ENCODE peak calls at places on chromosome 3, in five cellular contexts. One of them, this sample, is unnamed.

GRCh38 chr3:134749802-134750553 is 45.1 kb upstream of the EPHB1 start:
- DNase-seq in heart left ventricle: no peak
- DNase-seq in esophagus muscularis mucosa: peak
- DNase-seq in heart right ventricle: no peak
- DNase-seq in CD4-positive, alpha-beta T cell: no peak
- DNase-seq in this sample: no peak

GRCh38 chr3:126537116-126537729 is 13.3 kb downstream of the CHST13 start:
- DNase-seq in heart left ventricle: no peak
- DNase-seq in esophagus muscularis mucosa: no peak
- DNase-seq in heart right ventricle: no peak
- DNase-seq in CD4-positive, alpha-beta T cell: no peak
- DNase-seq in this sample: no peak

GRCh38 chr3:12869025-12869695 is 27.8 kb upstream of the RPL32 start:
- DNase-seq in heart left ventricle: peak
- DNase-seq in esophagus muscularis mucosa: no peak
- DNase-seq in heart right ventricle: peak
- DNase-seq in CD4-positive, alpha-beta T cell: no peak
- DNase-seq in this sample: no peak

GRCh38 chr3:63353383-63353782 is 75.3 kb downstream of the SYNPR start:
- DNase-seq in heart left ventricle: no peak
- DNase-seq in esophagus muscularis mucosa: no peak
- DNase-seq in heart right ventricle: no peak
- DNase-seq in CD4-positive, alpha-beta T cell: no peak
- DNase-seq in this sample: no peak

GRCh38 chr3:179488213-179488612 is 36.9 kb upstream of the GNB4 start:
- DNase-seq in heart left ventricle: no peak
- DNase-seq in esophagus muscularis mucosa: peak
- DNase-seq in heart right ventricle: no peak
- DNase-seq in CD4-positive, alpha-beta T cell: no peak
- DNase-seq in this sample: no peak

GRCh38 chr3:138833908-138834358 is 795 bp downstream of the PIK3CB start:
- DNase-seq in heart left ventricle: no peak
- DNase-seq in esophagus muscularis mucosa: no peak
- DNase-seq in heart right ventricle: no peak
- DNase-seq in CD4-positive, alpha-beta T cell: no peak
- DNase-seq in this sample: no peak

GRCh38 chr3:185715091-185715490 is 109.8 kb downstream of the IGF2BP2 start:
- DNase-seq in heart left ventricle: no peak
- DNase-seq in esophagus muscularis mucosa: no peak
- DNase-seq in heart right ventricle: no peak
- DNase-seq in CD4-positive, alpha-beta T cell: no peak
- DNase-seq in this sample: no peak

GRCh38 chr3:53633197-53633787 is 138.9 kb downstream of the CACNA1D start:
- DNase-seq in heart left ventricle: no peak
- DNase-seq in esophagus muscularis mucosa: peak
- DNase-seq in heart right ventricle: no peak
- DNase-seq in CD4-positive, alpha-beta T cell: no peak
- DNase-seq in this sample: no peak

GRCh38 chr3:43161684-43162512 is 56.0 kb upstream of the POMGNT2 start:
- DNase-seq in heart left ventricle: no peak
- DNase-seq in esophagus muscularis mucosa: peak
- DNase-seq in heart right ventricle: no peak
- DNase-seq in CD4-positive, alpha-beta T cell: no peak
- DNase-seq in this sample: no peak

GRCh38 chr3:71011565-71012287 is 571.8 kb downstream of the FOXP1 start:
- DNase-seq in heart left ventricle: no peak
- DNase-seq in esophagus muscularis mucosa: no peak
- DNase-seq in heart right ventricle: no peak
- DNase-seq in CD4-positive, alpha-beta T cell: no peak
- DNase-seq in this sample: no peak

GRCh38 chr3:52495096-52495495 is at the start of gene STAB1:
- DNase-seq in heart left ventricle: peak
- DNase-seq in esophagus muscularis mucosa: peak
- DNase-seq in heart right ventricle: peak
- DNase-seq in CD4-positive, alpha-beta T cell: no peak
- DNase-seq in this sample: no peak
- H3K27ac ChIP-seq in heart left ventricle: peak
- H3K27ac ChIP-seq in esophagus muscularis mucosa: peak
- H3K27ac ChIP-seq in heart right ventricle: peak
- H3K27ac ChIP-seq in CD4-positive, alpha-beta T cell: no peak
- H3K27ac ChIP-seq in this sample: peak

GRCh38 chr3:152281032-152281713 is 12.4 kb downstream of the MBNL1 start:
- DNase-seq in heart left ventricle: no peak
- DNase-seq in esophagus muscularis mucosa: no peak
- DNase-seq in heart right ventricle: no peak
- DNase-seq in CD4-positive, alpha-beta T cell: no peak
- DNase-seq in this sample: no peak
- H3K27ac ChIP-seq in heart left ventricle: peak
- H3K27ac ChIP-seq in esophagus muscularis mucosa: peak
- H3K27ac ChIP-seq in heart right ventricle: peak
- H3K27ac ChIP-seq in CD4-positive, alpha-beta T cell: peak
- H3K27ac ChIP-seq in this sample: no peak

GRCh38 chr3:183539821-183540220 is 15.7 kb downstream of the KLHL6 start:
- DNase-seq in heart left ventricle: no peak
- DNase-seq in esophagus muscularis mucosa: no peak
- DNase-seq in heart right ventricle: no peak
- DNase-seq in CD4-positive, alpha-beta T cell: no peak
- DNase-seq in this sample: no peak

GRCh38 chr3:183536238-183536880 is 19.1 kb downstream of the KLHL6 start:
- DNase-seq in heart left ventricle: no peak
- DNase-seq in esophagus muscularis mucosa: no peak
- DNase-seq in heart right ventricle: no peak
- DNase-seq in CD4-positive, alpha-beta T cell: no peak
- DNase-seq in this sample: no peak

GRCh38 chr3:183537295-183537730 is 18.2 kb downstream of the KLHL6 start:
- DNase-seq in heart left ventricle: peak
- DNase-seq in esophagus muscularis mucosa: no peak
- DNase-seq in heart right ventricle: peak
- DNase-seq in CD4-positive, alpha-beta T cell: no peak
- DNase-seq in this sample: peak

GRCh38 chr3:183540501-183541234 is 14.8 kb downstream of the KLHL6 start:
- DNase-seq in heart left ventricle: no peak
- DNase-seq in esophagus muscularis mucosa: no peak
- DNase-seq in heart right ventricle: no peak
- DNase-seq in CD4-positive, alpha-beta T cell: no peak
- DNase-seq in this sample: no peak

GRCh38 chr3:183538475-183538874 is 17.0 kb downstream of the KLHL6 start:
- DNase-seq in heart left ventricle: no peak
- DNase-seq in esophagus muscularis mucosa: no peak
- DNase-seq in heart right ventricle: no peak
- DNase-seq in CD4-positive, alpha-beta T cell: no peak
- DNase-seq in this sample: no peak
- H3K27ac ChIP-seq in heart left ventricle: no peak
- H3K27ac ChIP-seq in esophagus muscularis mucosa: no peak
- H3K27ac ChIP-seq in heart right ventricle: no peak
- H3K27ac ChIP-seq in CD4-positive, alpha-beta T cell: no peak
- H3K27ac ChIP-seq in this sample: no peak

GRCh38 chr3:109774108-109774507 is 436.8 kb upstream of the DPPA4 start:
- DNase-seq in heart left ventricle: no peak
- DNase-seq in esophagus muscularis mucosa: no peak
- DNase-seq in heart right ventricle: no peak
- DNase-seq in CD4-positive, alpha-beta T cell: no peak
- DNase-seq in this sample: no peak
- H3K27ac ChIP-seq in heart left ventricle: no peak
- H3K27ac ChIP-seq in esophagus muscularis mucosa: no peak
- H3K27ac ChIP-seq in heart right ventricle: no peak
- H3K27ac ChIP-seq in CD4-positive, alpha-beta T cell: no peak
- H3K27ac ChIP-seq in this sample: no peak

DNA sequence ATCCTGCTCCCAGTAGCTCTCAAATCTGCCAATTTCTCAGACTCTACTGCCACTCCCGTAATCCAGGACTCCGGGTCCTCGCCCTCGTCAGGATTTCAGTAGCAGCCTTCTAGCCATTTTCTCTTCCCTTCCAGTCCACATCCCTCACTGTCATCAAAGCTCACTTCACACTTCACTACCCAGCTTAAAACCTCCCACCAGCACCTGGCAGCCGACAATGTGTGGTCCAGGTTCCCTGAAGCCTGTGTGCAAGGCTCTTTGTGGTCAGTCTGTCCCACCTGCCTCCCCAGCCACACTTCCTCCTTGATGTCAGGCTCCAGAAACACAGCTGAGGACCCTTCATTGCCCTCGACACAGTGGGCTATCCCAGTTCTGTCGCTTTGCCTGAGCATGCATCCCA is 304.5 kb upstream of the ROPN1 start:
- DNase-seq in heart left ventricle: no peak
- DNase-seq in esophagus muscularis mucosa: peak
- DNase-seq in heart right ventricle: no peak
- DNase-seq in CD4-positive, alpha-beta T cell: no peak
- DNase-seq in this sample: no peak
- H3K27ac ChIP-seq in heart left ventricle: no peak
- H3K27ac ChIP-seq in esophagus muscularis mucosa: no peak
- H3K27ac ChIP-seq in heart right ventricle: peak
- H3K27ac ChIP-seq in CD4-positive, alpha-beta T cell: no peak
- H3K27ac ChIP-seq in this sample: no peak

GRCh38 chr3:41276191-41276590 is 76.9 kb downstream of the CTNNB1 start:
- DNase-seq in heart left ventricle: no peak
- DNase-seq in esophagus muscularis mucosa: no peak
- DNase-seq in heart right ventricle: no peak
- DNase-seq in CD4-positive, alpha-beta T cell: no peak
- DNase-seq in this sample: no peak
- H3K27ac ChIP-seq in heart left ventricle: no peak
- H3K27ac ChIP-seq in esophagus muscularis mucosa: no peak
- H3K27ac ChIP-seq in heart right ventricle: no peak
- H3K27ac ChIP-seq in CD4-positive, alpha-beta T cell: no peak
- H3K27ac ChIP-seq in this sample: no peak

GRCh38 chr3:72818092-72818721 is 30.0 kb downstream of the SHQ1 start:
- DNase-seq in heart left ventricle: no peak
- DNase-seq in esophagus muscularis mucosa: no peak
- DNase-seq in heart right ventricle: no peak
- DNase-seq in CD4-positive, alpha-beta T cell: no peak
- DNase-seq in this sample: no peak
- H3K27ac ChIP-seq in heart left ventricle: no peak
- H3K27ac ChIP-seq in esophagus muscularis mucosa: no peak
- H3K27ac ChIP-seq in heart right ventricle: no peak
- H3K27ac ChIP-seq in CD4-positive, alpha-beta T cell: no peak
- H3K27ac ChIP-seq in this sample: no peak

DNA sequence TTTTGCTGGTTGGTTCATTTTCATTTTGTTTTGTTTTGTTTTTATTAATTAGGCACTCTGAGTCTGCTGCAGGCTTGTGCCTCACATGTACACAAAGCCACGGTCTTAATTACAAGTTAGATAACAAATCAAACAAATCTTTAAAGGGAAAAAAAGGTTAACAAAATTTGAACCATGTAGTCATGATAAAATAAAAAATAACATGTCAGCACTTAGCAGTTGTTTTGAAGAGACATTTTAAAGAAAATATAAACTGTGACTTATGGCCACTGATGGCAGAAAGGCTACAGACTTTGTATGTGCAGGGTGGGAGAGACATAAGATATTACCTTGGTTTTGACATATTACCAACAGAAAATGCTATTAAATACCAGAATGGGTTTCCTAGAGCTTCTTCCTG is 1035.4 kb downstream of the TUSC7 start:
- DNase-seq in heart left ventricle: no peak
- DNase-seq in esophagus muscularis mucosa: no peak
- DNase-seq in heart right ventricle: no peak
- DNase-seq in CD4-positive, alpha-beta T cell: no peak
- DNase-seq in this sample: no peak
- H3K27ac ChIP-seq in heart left ventricle: no peak
- H3K27ac ChIP-seq in esophagus muscularis mucosa: no peak
- H3K27ac ChIP-seq in heart right ventricle: no peak
- H3K27ac ChIP-seq in CD4-positive, alpha-beta T cell: no peak
- H3K27ac ChIP-seq in this sample: no peak

GRCh38 chr3:168183774-168184173 is 88.0 kb upstream of the GOLIM4 start:
- DNase-seq in heart left ventricle: no peak
- DNase-seq in esophagus muscularis mucosa: no peak
- DNase-seq in heart right ventricle: no peak
- DNase-seq in CD4-positive, alpha-beta T cell: no peak
- DNase-seq in this sample: no peak

GRCh38 chr3:168191856-168192255 is 96.1 kb upstream of the GOLIM4 start:
- DNase-seq in heart left ventricle: no peak
- DNase-seq in esophagus muscularis mucosa: no peak
- DNase-seq in heart right ventricle: no peak
- DNase-seq in CD4-positive, alpha-beta T cell: no peak
- DNase-seq in this sample: no peak

GRCh38 chr3:168187233-168187632 is 91.5 kb upstream of the GOLIM4 start:
- DNase-seq in heart left ventricle: no peak
- DNase-seq in esophagus muscularis mucosa: no peak
- DNase-seq in heart right ventricle: no peak
- DNase-seq in CD4-positive, alpha-beta T cell: no peak
- DNase-seq in this sample: no peak

DNA sequence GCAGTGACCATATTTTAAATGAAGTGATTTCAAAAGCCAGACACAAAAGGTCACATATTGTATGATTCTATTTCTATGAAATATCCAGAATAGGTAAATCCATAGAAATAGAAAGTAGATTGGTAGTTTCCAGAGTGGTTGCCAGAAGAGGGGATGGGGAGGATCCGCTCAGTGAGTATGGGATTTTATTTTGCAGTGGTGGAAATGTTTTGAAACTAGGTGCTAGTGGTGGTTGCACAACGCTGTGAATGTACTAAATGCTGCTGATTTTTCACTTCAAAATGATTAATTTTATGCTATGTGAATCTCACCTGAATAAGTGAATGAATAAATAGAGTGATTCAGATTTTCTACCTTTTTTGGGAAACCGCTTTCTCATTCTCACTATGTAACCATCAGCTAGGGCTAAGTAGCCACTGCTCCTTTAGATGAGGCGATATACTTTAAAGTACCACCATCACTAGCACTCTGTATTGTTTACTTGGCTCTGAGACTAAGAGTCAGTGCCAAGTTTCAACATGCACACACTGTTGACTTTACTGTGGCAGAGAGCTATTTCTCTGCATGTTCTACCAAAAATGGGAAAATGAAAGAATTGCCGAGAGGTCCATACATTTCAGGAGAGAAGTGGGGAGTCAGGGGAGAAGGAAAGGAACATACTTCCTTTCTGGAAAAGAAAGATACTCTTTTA is 90.7 kb upstream of the GOLIM4 start:
- DNase-seq in heart left ventricle: no peak
- DNase-seq in esophagus muscularis mucosa: no peak
- DNase-seq in heart right ventricle: no peak
- DNase-seq in CD4-positive, alpha-beta T cell: no peak
- DNase-seq in this sample: no peak
- H3K27ac ChIP-seq in heart left ventricle: no peak
- H3K27ac ChIP-seq in esophagus muscularis mucosa: no peak
- H3K27ac ChIP-seq in heart right ventricle: no peak
- H3K27ac ChIP-seq in CD4-positive, alpha-beta T cell: no peak
- H3K27ac ChIP-seq in this sample: no peak

DNA sequence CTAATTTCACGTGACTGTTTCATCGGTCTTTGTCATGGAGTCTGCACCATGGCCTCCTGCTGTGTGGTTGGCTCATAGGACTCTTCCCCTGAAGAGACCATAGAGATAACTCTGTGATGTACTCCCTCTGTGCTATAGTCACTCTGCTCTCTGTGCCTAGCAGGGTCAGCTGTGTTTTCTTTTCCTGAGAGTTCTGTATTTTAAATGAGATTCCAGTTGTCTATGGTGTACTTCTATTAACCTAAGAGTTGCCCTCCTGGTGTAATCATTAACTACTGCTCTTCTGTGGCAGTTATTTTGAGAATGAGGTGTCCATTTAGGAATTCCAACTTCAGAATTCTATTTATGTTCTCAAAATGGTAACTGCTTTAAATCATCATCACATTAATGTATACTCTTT is 114.5 kb upstream of the ARPP21 start:
- DNase-seq in heart left ventricle: no peak
- DNase-seq in esophagus muscularis mucosa: no peak
- DNase-seq in heart right ventricle: no peak
- DNase-seq in CD4-positive, alpha-beta T cell: no peak
- DNase-seq in this sample: no peak
- H3K27ac ChIP-seq in heart left ventricle: no peak
- H3K27ac ChIP-seq in esophagus muscularis mucosa: no peak
- H3K27ac ChIP-seq in heart right ventricle: no peak
- H3K27ac ChIP-seq in CD4-positive, alpha-beta T cell: no peak
- H3K27ac ChIP-seq in this sample: no peak